ENCODE peak calls at places on chromosome 11, in ten cellular contexts. Y is IMR-90, P is breast epithelium, W is esophagus squamous epithelium, Z is tibial nerve, G is GM12891, D is A549, S is stomach, T is right lobe of liver, B is heart left ventricle. X is an unnamed sample.

GRCh38 chr11:90805172-90805571 is 582.3 kb upstream of the CHORDC1 start:
- DNase-seq in Y (no peak), P (no peak), W (no peak), Z (no peak), G (no peak), D (no peak), S (no peak), T (no peak), B (no peak), X (no peak)

GRCh38 chr11:77320351-77320750 is 18.9 kb upstream of the GDPD4 start:
- DNase-seq in Y (peak), P (no peak), W (no peak), Z (no peak), G (no peak), D (no peak), S (no peak), T (no peak), B (no peak), X (no peak)

GRCh38 chr11:130423541-130424155 is 4.8 kb downstream of the ADAMTS8 start:
- DNase-seq in Y (no peak), P (no peak), W (no peak), Z (no peak), G (no peak), D (no peak), S (no peak), T (no peak), B (no peak), X (no peak)

GRCh38 chr11:20235164-20235563 is 74.9 kb upstream of the DBX1 start:
- DNase-seq in Y (no peak), P (no peak), W (no peak), Z (no peak), G (no peak), D (no peak), S (no peak), T (no peak), B (no peak), X (no peak)

GRCh38 chr11:74493816-74494630 is 499 bp upstream of the LIPT2 start:
- DNase-seq in Y (peak), P (no peak), W (no peak), Z (no peak), G (no peak), D (peak), S (no peak), T (no peak), B (no peak), X (no peak)

GRCh38 chr11:7904910-7905309 is 26.2 kb downstream of the OR10A6 start:
- DNase-seq in Y (peak), P (no peak), W (no peak), Z (no peak), G (no peak), D (no peak), S (no peak), T (no peak), B (no peak), X (no peak)

GRCh38 chr11:11010624-11011127 is 152.8 kb upstream of the ZBED5 start:
- DNase-seq in Y (peak), P (no peak), W (no peak), Z (no peak), G (no peak), D (peak), S (peak), T (no peak), B (peak), X (no peak)

GRCh38 chr11:35030716-35031213 is 108.2 kb upstream of the CD44 start:
- DNase-seq in Y (peak), P (no peak), W (no peak), Z (no peak), G (no peak), D (peak), S (no peak), T (no peak), B (peak), X (no peak)

GRCh38 chr11:110830344-110831141 is 118.3 kb upstream of the ARHGAP20 start:
- DNase-seq in Y (peak), P (no peak), W (no peak), Z (no peak), G (no peak), D (no peak), S (no peak), T (no peak), B (no peak), X (no peak)

GRCh38 chr11:126615819-126616218 is 260.3 kb downstream of the ST3GAL4 start:
- DNase-seq in Y (no peak), P (no peak), W (no peak), Z (no peak), G (no peak), D (no peak), S (no peak), T (no peak), B (no peak), X (no peak)

GRCh38 chr11:122786896-122787295 is 51.4 kb upstream of the CRTAM start:
- DNase-seq in Y (no peak), P (no peak), W (no peak), Z (no peak), G (no peak), D (no peak), S (no peak), T (no peak), B (no peak), X (no peak)

GRCh38 chr11:75969626-75970308 is 154.8 kb downstream of the UVRAG start:
- DNase-seq in Y (peak), P (no peak), W (no peak), Z (no peak), G (no peak), D (peak), S (no peak), T (no peak), B (no peak), X (no peak)

GRCh38 chr11:61356701-61357100 is 5.0 kb downstream of the CYB561A3 start:
- DNase-seq in Y (no peak), P (no peak), W (no peak), Z (no peak), G (no peak), D (no peak), S (no peak), T (no peak), B (no peak), X (no peak)

GRCh38 chr11:83194284-83195175 is 1.0 kb downstream of the ANKRD42 start:
- DNase-seq in Y (peak), P (peak), W (no peak), Z (peak), G (peak), D (peak), S (peak), T (peak), B (peak), X (peak)

GRCh38 chr11:46248270-46249102 is 29.0 kb upstream of the CREB3L1 start:
- DNase-seq in Y (peak), P (no peak), W (no peak), Z (no peak), G (no peak), D (peak), S (no peak), T (no peak), B (no peak), X (no peak)

GRCh38 chr11:69125861-69126260 is 29.9 kb upstream of the SMIM38 start:
- DNase-seq in Y (no peak), P (peak), W (no peak), Z (no peak), G (no peak), D (no peak), S (no peak), T (no peak), B (no peak), X (no peak)

GRCh38 chr11:121389651-121390050 is 62.5 kb upstream of the SORL1 start:
- DNase-seq in Y (no peak), P (no peak), W (no peak), Z (no peak), G (no peak), D (no peak), S (no peak), T (no peak), B (peak), X (no peak)

GRCh38 chr11:84722583-84723108 is 904.5 kb downstream of the DLG2 start:
- DNase-seq in Y (no peak), P (no peak), W (no peak), Z (no peak), G (no peak), D (peak), S (no peak), T (no peak), B (no peak), X (no peak)

GRCh38 chr11:14612624-14613023 is 31.0 kb upstream of the PDE3B start:
- DNase-seq in Y (no peak), P (no peak), W (no peak), Z (no peak), G (no peak), D (no peak), S (no peak), T (no peak), B (no peak), X (no peak)

GRCh38 chr11:1531961-1532586 is 40.0 kb downstream of the DUSP8 start:
- DNase-seq in Y (no peak), P (no peak), W (no peak), Z (no peak), G (no peak), D (no peak), S (no peak), T (no peak), B (peak), X (no peak)

GRCh38 chr11:69290791-69291190 is 3.2 kb upstream of the MYEOV start:
- DNase-seq in Y (no peak), P (no peak), W (no peak), Z (no peak), G (no peak), D (no peak), S (no peak), T (no peak), B (no peak), X (no peak)

GRCh38 chr11:72584933-72585597 is 89.2 kb downstream of the PDE2A start:
- DNase-seq in Y (no peak), P (no peak), W (no peak), Z (no peak), G (no peak), D (no peak), S (no peak), T (peak), B (no peak), X (no peak)

GRCh38 chr11:35714882-35715612 is 52.5 kb downstream of the TRIM44 start:
- DNase-seq in Y (peak), P (no peak), W (no peak), Z (no peak), G (no peak), D (no peak), S (no peak), T (no peak), B (no peak), X (no peak)

GRCh38 chr11:67558084-67558772 is 25.4 kb upstream of the GSTP1 start:
- DNase-seq in Y (no peak), P (no peak), W (no peak), Z (no peak), G (no peak), D (no peak), S (peak), T (no peak), B (peak), X (no peak)

GRCh38 chr11:17488563-17488962 is 11.9 kb upstream of the ABCC8 start:
- DNase-seq in Y (no peak), P (no peak), W (no peak), Z (no peak), G (no peak), D (no peak), S (no peak), T (no peak), B (no peak), X (no peak)

GRCh38 chr11:118660646-118661424 is 18.6 kb downstream of the TREH start:
- DNase-seq in Y (no peak), P (no peak), W (no peak), Z (no peak), G (no peak), D (no peak), S (no peak), T (no peak), B (no peak), X (no peak)

GRCh38 chr11:2812371-2812991 is 73.1 kb downstream of the CDKN1C start:
- DNase-seq in Y (no peak), P (no peak), W (no peak), Z (no peak), G (no peak), D (no peak), S (no peak), T (peak), B (peak), X (no peak)

GRCh38 chr11:62054484-62055121 is 69.2 kb upstream of the INCENP start:
- DNase-seq in Y (peak), P (no peak), W (no peak), Z (no peak), G (no peak), D (peak), S (peak), T (no peak), B (no peak), X (no peak)

GRCh38 chr11:100682247-100682969 is 4.7 kb upstream of the ARHGAP42 start:
- DNase-seq in Y (peak), P (no peak), W (no peak), Z (no peak), G (no peak), D (peak), S (no peak), T (no peak), B (no peak), X (no peak)

GRCh38 chr11:4704054-4704789 is at the start of gene MMP26:
- DNase-seq in Y (no peak), P (no peak), W (no peak), Z (no peak), G (no peak), D (no peak), S (no peak), T (no peak), B (no peak), X (no peak)

GRCh38 chr11:114173836-114174235 is 114.3 kb downstream of the ZBTB16 start:
- DNase-seq in Y (no peak), P (no peak), W (no peak), Z (no peak), G (no peak), D (no peak), S (no peak), T (no peak), B (no peak), X (no peak)
- TF ChIP-seq POLR2A in Y (no peak), P (no peak), W (no peak), Z (no peak), G (no peak), D (no peak), S (no peak), T (no peak), B (no peak), X (no peak)

DNA sequence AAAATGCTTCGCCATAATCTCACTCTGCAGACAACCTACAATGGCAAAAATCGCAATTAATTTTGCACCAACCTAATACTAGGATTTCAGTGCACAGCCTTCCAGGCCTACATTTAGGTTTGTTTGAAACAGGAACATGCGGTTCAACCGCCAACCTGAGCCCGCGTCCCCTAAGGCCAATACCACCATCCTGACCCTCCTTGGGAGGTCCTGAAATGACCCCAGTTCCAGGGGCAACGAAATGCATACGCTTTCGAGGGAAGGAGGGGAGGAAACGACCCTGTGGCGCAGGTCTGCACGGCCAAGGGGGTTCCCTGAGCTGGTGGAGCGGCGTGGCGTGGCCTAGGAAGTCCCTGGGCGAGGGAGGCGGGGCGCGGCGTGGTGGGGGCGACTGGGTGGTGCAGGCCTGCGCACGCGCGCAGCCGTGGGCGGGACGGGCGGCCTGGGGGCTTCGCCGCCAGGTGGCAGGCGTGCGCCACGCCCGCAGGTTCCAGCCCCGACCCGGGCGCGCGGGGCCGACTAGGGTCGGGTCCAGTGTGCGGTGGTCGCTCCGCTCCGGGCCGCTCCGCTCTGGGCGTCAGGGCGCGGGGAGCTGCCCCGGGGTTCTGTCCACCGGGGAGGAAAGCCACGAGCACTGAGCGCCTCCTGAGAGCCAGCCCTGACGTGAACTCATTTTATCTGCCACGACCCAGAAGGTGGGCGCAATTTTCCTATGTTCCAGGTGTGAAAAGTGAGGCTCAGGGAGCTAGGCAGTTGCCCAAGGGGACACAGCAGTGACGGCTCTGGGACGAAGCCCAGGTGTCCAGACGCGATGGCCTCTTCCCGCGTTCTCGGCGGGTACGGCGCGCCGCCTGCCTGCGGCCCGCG is 94.2 kb downstream of the SWAP70 start:
- DNase-seq in Y (peak), P (peak), W (peak), Z (peak), G (peak), D (peak), S (peak), T (peak), B (peak), X (peak)
- TF ChIP-seq POLR2A in Y (no peak), P (no peak), W (peak), Z (no peak), G (peak), D (peak), S (no peak), T (peak), B (peak), X (peak)

GRCh38 chr11:115199501-115199900 is 304.7 kb downstream of the CADM1 start:
- DNase-seq in Y (peak), P (no peak), W (no peak), Z (no peak), G (no peak), D (no peak), S (no peak), T (no peak), B (no peak), X (no peak)

GRCh38 chr11:115197031-115197430 is 307.2 kb downstream of the CADM1 start:
- DNase-seq in Y (no peak), P (no peak), W (no peak), Z (no peak), G (no peak), D (no peak), S (no peak), T (no peak), B (no peak), X (no peak)

GRCh38 chr11:115194798-115195101 is 309.5 kb downstream of the CADM1 start:
- DNase-seq in Y (peak), P (no peak), W (no peak), Z (no peak), G (no peak), D (no peak), S (no peak), T (no peak), B (no peak), X (no peak)

GRCh38 chr11:115198301-115198700 is 305.9 kb downstream of the CADM1 start:
- DNase-seq in Y (peak), P (no peak), W (no peak), Z (no peak), G (no peak), D (no peak), S (no peak), T (no peak), B (no peak), X (no peak)

GRCh38 chr11:115197433-115197832 is 306.8 kb downstream of the CADM1 start:
- DNase-seq in Y (peak), P (no peak), W (no peak), Z (no peak), G (no peak), D (no peak), S (no peak), T (no peak), B (no peak), X (no peak)
- TF ChIP-seq POLR2A in Y (no peak), P (no peak), W (no peak), Z (no peak), G (no peak), D (no peak), S (no peak), T (no peak), B (no peak), X (no peak)

DNA sequence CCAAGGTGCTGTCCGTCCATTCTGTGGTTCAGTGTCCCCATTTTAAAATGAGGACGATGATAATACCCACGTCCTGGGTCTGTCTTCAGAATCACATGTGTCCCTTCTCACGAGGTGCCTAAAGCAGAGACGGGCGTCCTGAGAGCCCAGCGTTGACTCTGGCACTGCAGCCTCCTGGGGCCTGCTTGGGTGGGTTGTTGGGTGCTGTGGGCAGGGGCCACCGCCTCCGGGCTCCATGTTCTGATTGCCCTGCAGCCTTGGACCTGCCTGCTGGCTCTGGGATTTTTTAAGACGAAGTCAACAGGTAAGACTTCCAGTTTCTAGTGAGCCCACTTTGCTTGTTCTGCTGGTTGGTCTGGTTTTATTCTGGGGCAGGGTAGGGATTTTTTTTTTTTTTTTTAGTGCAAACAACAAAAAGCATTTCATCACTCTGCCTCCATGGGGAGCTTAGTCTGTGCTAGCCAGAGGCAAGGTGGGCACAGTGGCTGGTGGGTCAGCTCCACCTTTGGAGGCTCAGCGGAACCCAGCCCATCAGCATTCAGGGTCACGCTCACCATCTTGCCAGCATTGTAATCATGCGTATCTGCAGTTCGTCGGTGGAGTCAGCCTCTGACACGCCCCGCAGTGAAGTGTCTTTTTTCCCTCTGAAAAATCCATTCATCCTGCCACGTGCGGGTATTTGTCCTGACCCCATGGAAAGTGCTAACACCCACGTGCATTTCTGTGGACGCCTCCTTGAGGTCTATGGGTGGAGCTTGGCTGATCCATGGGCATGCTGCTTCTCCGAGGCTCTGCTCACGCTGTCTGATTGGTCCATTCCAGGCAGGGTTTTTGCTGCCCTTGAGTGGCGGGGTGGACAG is 28.3 kb downstream of the NADSYN1 start:
- DNase-seq in Y (no peak), P (no peak), W (no peak), Z (no peak), G (no peak), D (no peak), S (no peak), T (no peak), B (no peak), X (no peak)
- TF ChIP-seq POLR2A in Y (no peak), P (no peak), W (no peak), Z (no peak), G (no peak), D (no peak), S (no peak), T (no peak), B (no peak), X (no peak)

GRCh38 chr11:27473017-27473406 is 422 bp upstream of the LGR4 start:
- DNase-seq in Y (no peak), P (no peak), W (no peak), Z (no peak), G (no peak), D (no peak), S (no peak), T (no peak), B (no peak), X (no peak)

GRCh38 chr11:27471067-27471587 is 1.5 kb downstream of the LGR4 start:
- DNase-seq in Y (no peak), P (no peak), W (no peak), Z (no peak), G (no peak), D (peak), S (no peak), T (no peak), B (no peak), X (no peak)

GRCh38 chr11:27472398-27473016 is at the start of gene LGR4:
- DNase-seq in Y (peak), P (peak), W (peak), Z (peak), G (peak), D (peak), S (peak), T (peak), B (peak), X (peak)

GRCh38 chr11:27470166-27470565 is 2.4 kb downstream of the LGR4 start:
- DNase-seq in Y (no peak), P (no peak), W (no peak), Z (no peak), G (no peak), D (no peak), S (no peak), T (no peak), B (no peak), X (no peak)

GRCh38 chr11:27471588-27472397 is 797 bp downstream of the LGR4 start:
- DNase-seq in Y (no peak), P (peak), W (no peak), Z (no peak), G (no peak), D (peak), S (peak), T (peak), B (peak), X (peak)
- TF ChIP-seq POLR2A in Y (no peak), P (no peak), W (no peak), Z (no peak), G (no peak), D (no peak), S (no peak), T (no peak), B (no peak), X (no peak)

GRCh38 chr11:47418454-47419259 is 7.6 kb downstream of the PSMC3 start:
- DNase-seq in Y (no peak), P (no peak), W (no peak), Z (no peak), G (no peak), D (no peak), S (no peak), T (no peak), B (peak), X (no peak)
- TF ChIP-seq POLR2A in Y (peak), P (no peak), W (no peak), Z (no peak), G (peak), D (no peak), S (no peak), T (no peak), B (no peak), X (peak)

X was measured in GM12892.